ENCODE peak calls at places on chromosome 13, in six cellular contexts. A, Z, B, H, C and Y are unnamed samples.

GRCh38 chr13:73228546-73228945 is 169.7 kb downstream of the KLF5 start:
- DNase-seq in A (peak; percentile 36), Z (no peak), B (peak; percentile 18), H (peak; percentile 12), C (no peak), Y (no peak)

GRCh38 chr13:100301418-100301817 is 212.5 kb downstream of the PCCA start:
- DNase-seq in A (no peak), Z (no peak), B (peak; percentile 6), H (peak; percentile 4), C (no peak), Y (peak; percentile 75)

GRCh38 chr13:91066745-91067144 is 280.7 kb upstream of the MIR17HG start:
- DNase-seq in A (no peak), Z (no peak), B (no peak), H (no peak), C (no peak), Y (no peak)

GRCh38 chr13:64778002-64778401 is 2452.1 kb downstream of the PCDH9 start:
- DNase-seq in A (no peak), Z (no peak), B (no peak), H (no peak), C (no peak), Y (no peak)

GRCh38 chr13:74847966-74848365 is 634.0 kb downstream of the TBC1D4 start:
- DNase-seq in A (no peak), Z (no peak), B (no peak), H (no peak), C (no peak), Y (no peak)

GRCh38 chr13:58531614-58532013 is 900.1 kb downstream of the PCDH17 start:
- DNase-seq in A (no peak), Z (no peak), B (no peak), H (no peak), C (no peak), Y (no peak)

GRCh38 chr13:47148543-47148942 is 251.7 kb upstream of the HTR2A start:
- DNase-seq in A (peak; percentile 17), Z (no peak), B (no peak), H (no peak), C (no peak), Y (no peak)

GRCh38 chr13:26475176-26476110 is 82.0 kb upstream of the WASF3 start:
- DNase-seq in A (no peak), Z (no peak), B (no peak), H (no peak), C (no peak), Y (no peak)

GRCh38 chr13:21638319-21639282 is 32.3 kb upstream of the FGF9 start:
- DNase-seq in A (no peak), Z (no peak), B (peak; percentile 43), H (peak; percentile 25), C (no peak), Y (no peak)

GRCh38 chr13:49225358-49226042 is 5.4 kb downstream of the MLNR start:
- DNase-seq in A (no peak), Z (no peak), B (peak; percentile 52), H (peak; percentile 52), C (no peak), Y (peak; percentile 31)

GRCh38 chr13:44879452-44880058 is 109.7 kb downstream of the NUFIP1 start:
- DNase-seq in A (peak; percentile 60), Z (no peak), B (peak; percentile 78), H (peak; percentile 73), C (no peak), Y (no peak)

GRCh38 chr13:52650731-52651130 is 1.9 kb upstream of the SUGT1 start:
- DNase-seq in A (no peak), Z (no peak), B (no peak), H (no peak), C (no peak), Y (no peak)

GRCh38 chr13:61414686-61415664 is 674 bp downstream of the PCDH20 start:
- DNase-seq in A (peak; percentile 56), Z (peak; percentile 64), B (peak; percentile 18), H (no peak), C (peak; percentile 66), Y (peak; percentile 67)

GRCh38 chr13:48816696-48817095 is 159.0 kb upstream of the FNDC3A start:
- DNase-seq in A (no peak), Z (no peak), B (no peak), H (peak; percentile 45), C (no peak), Y (no peak)

GRCh38 chr13:113848431-113849260 is 15.2 kb downstream of the GAS6 start:
- DNase-seq in A (no peak), Z (no peak), B (no peak), H (no peak), C (no peak), Y (no peak)

GRCh38 chr13:110275931-110276552 is 30.9 kb downstream of the COL4A1 start:
- DNase-seq in A (no peak), Z (peak; percentile 42), B (no peak), H (peak; percentile 78), C (no peak), Y (no peak)

GRCh38 chr13:26473571-26474230 is 83.8 kb upstream of the WASF3 start:
- DNase-seq in A (no peak), Z (no peak), B (no peak), H (no peak), C (no peak), Y (peak; percentile 80)

GRCh38 chr13:98171806-98172569 is 5.1 kb downstream of the RNF113B start:
- DNase-seq in A (peak; percentile 74), Z (peak; percentile 46), B (peak; percentile 33), H (peak; percentile 46), C (peak; percentile 38), Y (peak; percentile 89)

GRCh38 chr13:81927347-81927746 is 1586.4 kb upstream of the SPRY2 start:
- DNase-seq in A (no peak), Z (no peak), B (no peak), H (no peak), C (no peak), Y (no peak)

GRCh38 chr13:86933676-86934075 is 737.5 kb upstream of the SLITRK5 start:
- DNase-seq in A (no peak), Z (no peak), B (no peak), H (no peak), C (no peak), Y (no peak)

GRCh38 chr13:97934590-97934989 is 18.9 kb upstream of the IPO5 start:
- DNase-seq in A (peak; percentile 64), Z (no peak), B (peak; percentile 51), H (no peak), C (no peak), Y (no peak)

GRCh38 chr13:30737511-30738342 is 2.4 kb downstream of the ALOX5AP start:
- DNase-seq in A (no peak), Z (no peak), B (no peak), H (no peak), C (peak; percentile 38), Y (no peak)

GRCh38 chr13:73223372-73223781 is 164.6 kb downstream of the KLF5 start:
- DNase-seq in A (no peak), Z (no peak), B (no peak), H (no peak), C (no peak), Y (no peak)

GRCh38 chr13:110826861-110827672 is 87.8 kb downstream of the ANKRD10 start:
- DNase-seq in A (no peak), Z (no peak), B (no peak), H (no peak), C (no peak), Y (no peak)

GRCh38 chr13:81172603-81173002 is 831.7 kb upstream of the SPRY2 start:
- DNase-seq in A (no peak), Z (no peak), B (no peak), H (no peak), C (no peak), Y (no peak)

GRCh38 chr13:41561179-41561578 is 103.8 kb downstream of the RGCC start:
- DNase-seq in A (peak; percentile 47), Z (no peak), B (peak; percentile 44), H (peak; percentile 41), C (no peak), Y (peak; percentile 55)

GRCh38 chr13:40102854-40103253 is 447.4 kb downstream of the COG6 start:
- DNase-seq in A (peak; percentile 98), Z (peak; percentile 29), B (peak; percentile 90), H (peak; percentile 94), C (no peak), Y (no peak)

GRCh38 chr13:66927562-66927961 is 302.6 kb downstream of the PCDH9 start:
- DNase-seq in A (no peak), Z (no peak), B (no peak), H (no peak), C (no peak), Y (no peak)

GRCh38 chr13:111531505-111531904 is 211.1 kb downstream of the TEX29 start:
- DNase-seq in A (no peak), Z (no peak), B (peak; percentile 3), H (peak; percentile 3), C (no peak), Y (no peak)

GRCh38 chr13:27789495-27790303 is 2.6 kb upstream of the GSX1 start:
- DNase-seq in A (no peak), Z (no peak), B (no peak), H (no peak), C (no peak), Y (no peak)
- H3K4me3 ChIP-seq in A (no peak overlapping the region), Z (peak overlapping the region; percentile 19), B (no peak overlapping the region), H (no peak overlapping the region), C (no peak overlapping the region), Y (no peak overlapping the region)

GRCh38 chr13:29583073-29583785 is 12.3 kb downstream of the SLC7A1 start:
- DNase-seq in A (peak; percentile 91), Z (no peak), B (no peak), H (peak; percentile 87), C (no peak), Y (no peak)
- H3K4me3 ChIP-seq in A (no peak overlapping the region), Z (no peak overlapping the region), B (no peak overlapping the region), H (no peak overlapping the region), C (no peak overlapping the region), Y (no peak overlapping the region)

GRCh38 chr13:79403113-79403512 is 2.9 kb downstream of the RBM26 start:
- DNase-seq in A (no peak), Z (no peak), B (no peak), H (no peak), C (no peak), Y (no peak)
- H3K4me3 ChIP-seq in A (peak overlapping the region; percentile 72), Z (peak overlapping the region; percentile 84), B (no peak overlapping the region), H (no peak overlapping the region), C (no peak overlapping the region), Y (no peak overlapping the region)

GRCh38 chr13:37357548-37357947 is 241.0 kb downstream of the POSTN start:
- DNase-seq in A (peak; percentile 20), Z (no peak), B (no peak), H (no peak), C (no peak), Y (no peak)

GRCh38 chr13:37365496-37365895 is 233.1 kb downstream of the POSTN start:
- DNase-seq in A (no peak), Z (no peak), B (no peak), H (no peak), C (no peak), Y (no peak)

GRCh38 chr13:37364024-37364423 is 234.5 kb downstream of the POSTN start:
- DNase-seq in A (peak; percentile 45), Z (no peak), B (peak; percentile 21), H (peak; percentile 63), C (no peak), Y (no peak)

GRCh38 chr13:37360556-37360955 is 238.0 kb downstream of the POSTN start:
- DNase-seq in A (peak; percentile 48), Z (no peak), B (peak; percentile 66), H (no peak), C (no peak), Y (no peak)

DNA sequence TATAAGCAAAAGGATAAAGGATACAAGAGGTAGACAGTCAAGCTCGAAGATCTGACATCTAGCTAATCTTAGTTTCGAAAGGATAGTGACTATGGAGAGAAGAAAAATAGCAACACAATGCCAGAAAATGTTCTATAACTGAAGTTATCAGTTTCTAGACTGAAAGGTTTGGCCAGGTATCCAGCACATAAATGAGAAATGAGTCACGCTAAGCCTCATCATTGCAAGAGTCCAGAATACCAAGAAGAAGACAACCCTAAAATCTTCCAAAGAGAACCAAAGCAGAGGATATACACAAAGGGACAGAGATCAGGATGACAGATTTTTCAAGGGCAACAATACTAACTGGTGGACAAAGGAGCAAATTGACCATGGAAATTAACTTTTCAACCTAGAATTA is 237.0 kb downstream of the POSTN start:
- DNase-seq in A (peak; percentile 20), Z (no peak), B (no peak), H (no peak), C (no peak), Y (no peak)
- H3K4me3 ChIP-seq in A (no peak overlapping the region), Z (no peak overlapping the region), B (no peak overlapping the region), H (no peak overlapping the region), C (no peak overlapping the region), Y (no peak overlapping the region)